ENCODE peak calls at places on chromosomes 4 and X, in six cellular contexts. R is heart right ventricle, I is pancreas, E is lung, U is MM.1S, G is left lung. Z is an unnamed sample. For H3K4me1, the result is how much of the 10 kb centered on the place peaks cover.

GRCh38 chrX:119145241-119145653 is 17.6 kb upstream of the KIAA1210 start:
- DNase-seq in R (no peak), E (no peak), G (no peak), I (no peak), U (no peak), Z (no peak)

GRCh38 chrX:66625525-66625924 is 13.4 kb downstream of the EDA2R start:
- DNase-seq in G (no peak), U (peak), I (no peak), E (no peak), R (no peak), Z (no peak)

GRCh38 chrX:17788956-17789562 is 51.8 kb downstream of the SCML1 start:
- DNase-seq in I (no peak), U (no peak), E (no peak), G (no peak), R (no peak), Z (no peak)

GRCh38 chrX:96841325-96841724 is 42.4 kb upstream of the RPA4 start:
- DNase-seq in I (no peak), G (no peak), U (no peak), R (no peak), E (no peak), Z (no peak)

GRCh38 chr4:40214038-40214437 is 17.2 kb downstream of the RHOH start:
- DNase-seq in I (no peak), G (no peak), R (no peak), U (no peak), E (no peak), Z (no peak)

GRCh38 chr4:121462660-121463261 is 81.9 kb upstream of the QRFPR start:
- DNase-seq in U (peak), E (peak), I (no peak), G (no peak), R (no peak), Z (no peak)

GRCh38 chr4:83677656-83678055 is 141.7 kb downstream of the GPAT3 start:
- DNase-seq in E (no peak), I (no peak), U (no peak), G (no peak), R (no peak), Z (no peak)

GRCh38 chrX:110614596-110614995 is 181.0 kb downstream of the CHRDL1 start:
- DNase-seq in R (no peak), G (no peak), U (no peak), I (no peak), E (no peak), Z (no peak)

GRCh38 chr4:38323141-38323634 is 340.8 kb upstream of the KLF3 start:
- DNase-seq in I (no peak), R (no peak), U (no peak), G (no peak), E (no peak), Z (no peak)

GRCh38 chr4:40301592-40301991 is 33.5 kb upstream of the CHRNA9 start:
- DNase-seq in U (peak), E (no peak), G (no peak), I (no peak), R (no peak), Z (no peak)

GRCh38 chrX:51440365-51440764 is 56.0 kb downstream of the NUDT11 start:
- DNase-seq in G (no peak), U (no peak), I (no peak), R (no peak), E (no peak), Z (no peak)

GRCh38 chr4:6252051-6252450 is 17.6 kb upstream of the WFS1 start:
- DNase-seq in E (no peak), I (no peak), U (no peak), R (no peak), G (no peak), Z (no peak)

GRCh38 chr4:13599159-13599558 is 28.4 kb downstream of the BOD1L1 start:
- DNase-seq in R (no peak), I (no peak), U (no peak), G (no peak), E (no peak), Z (no peak)

GRCh38 chr4:55125087-55125721 is at the start of gene KDR:
- DNase-seq in E (peak), U (no peak), R (peak), G (peak), I (peak), Z (peak)

GRCh38 chr4:66653937-66654336 is 891.4 kb downstream of the CENPC start:
- DNase-seq in I (no peak), R (no peak), G (no peak), E (no peak), U (no peak), Z (no peak)

GRCh38 chrX:134537179-134537945 is 77.4 kb downstream of the HPRT1 start:
- DNase-seq in I (no peak), R (no peak), E (no peak), U (no peak), G (no peak), Z (no peak)

GRCh38 chr4:48692023-48692422 is 88.1 kb downstream of the FRYL start:
- DNase-seq in U (no peak), G (no peak), I (no peak), R (no peak), E (no peak), Z (no peak)

GRCh38 chrX:72130762-72131231 is 918 bp downstream of the RTL5 start:
- DNase-seq in E (no peak), I (peak), U (no peak), R (peak), G (no peak), Z (no peak)
- H3K27ac ChIP-seq in E (no peak), I (no peak), U (no peak), R (peak), G (no peak), Z (peak)

GRCh38 chr4:9782136-9782436 is 652 bp downstream of the DRD5 start:
- DNase-seq in R (no peak), E (no peak), U (no peak), G (no peak), I (no peak), Z (no peak)
- H3K4me3 ChIP-seq in R (no peak), E (no peak), U (no peak), G (no peak), I (no peak), Z (no peak)

DNA sequence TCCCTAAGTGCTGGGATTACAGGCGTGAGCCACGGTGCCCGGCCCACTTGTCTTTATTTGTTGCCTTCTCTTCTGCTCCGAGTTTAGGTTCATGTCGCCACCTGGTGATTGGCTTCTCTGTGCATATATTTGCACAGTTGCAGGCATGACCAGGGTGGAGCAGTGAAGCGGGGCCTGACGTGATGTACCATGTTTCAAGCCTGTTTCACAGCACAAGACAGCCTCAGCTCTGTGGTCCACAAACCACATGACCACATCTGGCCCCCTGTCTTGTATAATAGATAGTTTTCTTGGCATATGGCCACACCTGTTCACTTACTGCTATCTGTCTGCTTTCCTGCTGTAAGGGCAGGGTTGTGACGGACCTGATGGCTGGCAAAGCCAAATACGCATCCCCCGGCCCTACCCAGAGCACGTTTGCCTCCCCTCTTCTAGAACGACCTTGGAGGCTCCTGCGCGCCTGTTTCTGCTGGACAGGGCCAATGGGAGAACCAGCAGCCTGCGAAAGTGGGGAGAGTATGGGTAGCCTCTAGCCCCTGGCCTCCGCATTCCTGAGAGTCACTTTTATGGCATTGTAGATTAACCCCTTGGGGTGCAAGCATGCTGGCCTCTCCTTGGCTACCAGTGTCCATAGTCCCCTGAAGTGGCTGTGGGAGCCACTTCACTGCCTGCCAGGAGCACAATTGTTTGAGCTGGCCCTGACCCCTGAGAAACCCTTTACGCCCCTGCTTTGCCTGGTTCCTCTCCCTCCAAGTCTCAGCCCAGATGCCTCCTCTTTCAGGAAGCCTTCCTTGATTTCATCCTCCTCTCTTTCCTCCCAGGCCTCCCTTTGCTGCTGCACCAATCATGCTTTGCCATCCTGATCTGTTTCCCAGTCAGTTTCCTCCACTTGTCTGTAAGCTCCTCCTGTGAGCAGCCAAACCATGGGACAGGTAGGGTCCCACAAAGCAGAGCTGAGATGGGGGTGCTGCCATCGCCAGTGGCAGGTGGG is 6.0 kb upstream of the SH3TC1 start:
- DNase-seq in G (peak), U (peak), I (no peak), R (no peak), E (peak), Z (peak)
- H3K4me1 ChIP-seq in G (half or more), U (under half), I (under half), R (under half), E (under half), Z (half or more)

GRCh38 chr4:102574317-102574716 is 73.2 kb downstream of the NFKB1 start:
- DNase-seq in G (no peak), I (no peak), R (no peak), U (no peak), E (no peak), Z (no peak)
- H3K27ac ChIP-seq in G (peak), I (no peak), R (no peak), U (no peak), E (no peak), Z (no peak)

GRCh38 chr4:153257966-153258365 is 53.7 kb downstream of the TRIM2 start:
- DNase-seq in G (no peak), R (no peak), E (no peak), U (no peak), I (no peak), Z (no peak)
- H3K4me3 ChIP-seq in G (no peak), R (no peak), E (no peak), U (no peak), I (no peak), Z (no peak)

DNA sequence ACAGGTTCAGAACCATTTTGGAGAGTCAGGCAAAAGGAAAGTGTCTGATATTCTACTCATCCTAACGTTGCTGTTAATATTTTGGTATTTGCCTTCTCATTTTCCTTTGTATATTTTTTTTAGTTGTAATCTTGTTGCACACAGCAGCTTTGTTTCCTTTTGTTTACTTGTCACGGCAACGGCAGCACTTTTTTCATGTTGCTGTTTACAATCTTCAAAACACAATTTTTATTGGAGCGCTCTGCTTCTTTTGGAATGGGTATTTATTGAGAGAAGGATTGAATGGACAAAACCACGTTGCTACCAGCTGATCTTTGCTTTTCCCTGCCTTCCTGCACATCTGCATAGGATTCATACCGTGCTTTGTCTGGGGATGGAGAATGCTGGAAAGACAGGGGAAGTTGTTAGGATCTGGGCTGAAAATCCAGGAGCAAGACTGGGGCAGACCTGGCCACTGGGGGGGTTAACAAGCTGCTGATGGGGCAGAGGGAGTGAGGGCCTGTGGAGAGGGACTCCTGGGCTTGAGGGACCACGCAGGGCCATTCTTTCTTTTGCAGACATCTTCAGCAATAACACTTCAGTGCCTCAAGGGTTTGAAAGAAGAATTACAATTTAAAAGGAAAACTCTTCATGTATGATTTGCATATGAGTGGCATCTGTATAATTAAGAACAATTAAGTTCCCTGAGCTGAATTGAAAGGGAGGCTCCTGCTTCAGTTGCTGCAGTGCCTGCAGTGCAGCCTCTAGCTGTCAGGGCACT is 69.8 kb downstream of the TMEM131L start:
- DNase-seq in U (no peak), I (no peak), G (no peak), E (no peak), R (no peak), Z (no peak)
- H3K4me1 ChIP-seq in U (under half), I (under half), G (under half), E (under half), R (half or more), Z (half or more)

GRCh38 chrX:40444133-40444532 is 136.6 kb upstream of the ATP6AP2 start:
- DNase-seq in R (no peak), I (no peak), U (no peak), G (no peak), E (no peak), Z (no peak)

GRCh38 chrX:40439625-40440532 is 140.9 kb upstream of the ATP6AP2 start:
- DNase-seq in G (no peak), I (no peak), U (no peak), E (no peak), R (no peak), Z (no peak)

GRCh38 chrX:40437348-40437747 is 143.4 kb upstream of the ATP6AP2 start:
- DNase-seq in R (no peak), G (no peak), I (no peak), E (no peak), U (no peak), Z (no peak)

GRCh38 chrX:40444798-40445496 is 135.8 kb upstream of the ATP6AP2 start:
- DNase-seq in I (no peak), R (no peak), G (no peak), U (no peak), E (no peak), Z (no peak)

DNA sequence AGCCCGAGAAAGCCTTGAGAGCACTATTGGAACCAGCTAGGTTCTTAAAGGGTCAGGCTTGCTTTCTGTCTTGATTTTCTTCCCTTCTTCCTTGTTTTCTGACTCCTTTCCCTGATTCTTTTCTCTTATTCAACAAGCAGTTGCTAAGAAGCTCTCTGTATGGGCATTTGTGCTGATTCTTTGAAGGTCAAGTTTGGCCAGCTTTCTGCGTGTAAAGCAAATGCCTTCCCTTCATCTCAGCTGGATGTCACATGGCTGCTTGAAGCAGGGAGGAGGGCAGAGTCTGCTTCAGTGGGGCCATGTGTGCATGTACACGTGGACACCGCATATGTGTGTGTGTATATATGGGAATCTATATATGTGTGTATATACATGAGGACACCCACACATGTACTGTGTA is 139.9 kb upstream of the ATP6AP2 start:
- DNase-seq in R (no peak), E (no peak), I (no peak), U (no peak), G (no peak), Z (no peak)
- H3K27ac ChIP-seq in R (no peak), E (no peak), I (no peak), U (no peak), G (no peak), Z (no peak)

GRCh38 chrX:150475466-150475865 is 93.0 kb upstream of the MTM1 start:
- DNase-seq in G (no peak), E (no peak), R (no peak), I (no peak), U (no peak), Z (no peak)
- H3K4me3 ChIP-seq in G (no peak), E (no peak), R (no peak), I (no peak), U (no peak), Z (no peak)

GRCh38 chr4:1036976-1037810 is 25.8 kb downstream of the FGFRL1 start:
- DNase-seq in R (no peak), G (no peak), E (no peak), U (no peak), I (no peak), Z (no peak)

GRCh38 chr4:1033840-1034551 is 22.6 kb downstream of the FGFRL1 start:
- DNase-seq in U (no peak), E (no peak), G (no peak), R (peak), I (no peak), Z (peak)

GRCh38 chr4:1038948-1039492 is 27.6 kb downstream of the FGFRL1 start:
- DNase-seq in R (no peak), I (no peak), U (no peak), G (peak), E (no peak), Z (no peak)

GRCh38 chr4:1035510-1035909 is 24.1 kb downstream of the FGFRL1 start:
- DNase-seq in I (no peak), U (no peak), E (no peak), G (no peak), R (peak), Z (peak)

GRCh38 chr4:1036095-1036494 is 24.7 kb downstream of the FGFRL1 start:
- DNase-seq in E (no peak), G (no peak), R (no peak), I (no peak), U (no peak), Z (no peak)
- H3K4me1 ChIP-seq in E (under half), G (under half), R (under half), I (under half), U (under half), Z (under half)

DNA sequence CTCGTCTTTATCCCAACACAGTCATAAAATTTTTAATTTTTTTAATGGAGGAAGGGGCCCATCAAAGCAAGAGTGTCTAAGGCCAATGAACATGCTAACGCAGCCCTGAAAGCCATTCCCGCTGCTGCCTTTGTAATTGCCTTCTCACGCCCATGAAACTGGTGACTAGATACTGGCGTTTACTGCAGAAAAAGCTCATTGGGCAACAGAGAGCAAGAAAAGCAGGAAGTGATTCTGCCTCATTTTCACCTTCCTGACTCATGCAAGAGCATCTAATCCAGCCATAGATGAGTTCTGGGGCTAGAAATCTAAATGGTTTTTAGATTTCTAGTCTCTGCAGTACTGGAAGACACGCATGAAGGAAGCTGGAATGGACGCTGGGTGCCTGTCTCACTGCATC is 72.5 kb downstream of the ANXA3 start:
- DNase-seq in E (no peak), G (no peak), R (no peak), U (no peak), I (no peak), Z (no peak)
- H3K27ac ChIP-seq in E (no peak), G (no peak), R (no peak), U (no peak), I (no peak), Z (no peak)

Z was measured in left ventricle myocardium inferior.